ENCODE peak calls at places on chromosome 15, in nine cellular contexts. Z, U, F, N, P, B, K, Q and D are unnamed samples.

GRCh38 chr15:31273258-31273941 is 53.2 kb upstream of the KLF13 start:
- DNase-seq in N (no peak), K (no peak), U (no peak), P (no peak), Q (no peak), Z (no peak), F (peak), B (no peak), D (peak)

GRCh38 chr15:36696191-36696590 is 116.8 kb downstream of the CDIN1 start:
- DNase-seq in Z (no peak), U (no peak), N (no peak), Q (no peak), P (no peak), K (no peak), F (no peak), B (no peak), D (no peak)

GRCh38 chr15:61195116-61196002 is 33.7 kb downstream of the RORA start:
- DNase-seq in U (peak), K (peak), Z (no peak), P (peak), B (peak), F (no peak), Q (no peak), N (no peak), D (no peak)

GRCh38 chr15:74027688-74028087 is 33.2 kb downstream of the PML start:
- DNase-seq in B (no peak), K (no peak), P (no peak), Z (no peak), N (no peak), Q (no peak), F (no peak), U (no peak), D (no peak)

GRCh38 chr15:81239190-81239589 is 42.5 kb downstream of the IL16 start:
- DNase-seq in Z (no peak), F (no peak), B (no peak), Q (no peak), N (no peak), K (no peak), U (peak), P (no peak), D (no peak)

GRCh38 chr15:95025924-95026728 is 794.8 kb downstream of the MCTP2 start:
- DNase-seq in F (no peak), N (no peak), U (peak), Q (no peak), P (peak), B (peak), K (peak), Z (no peak), D (peak)

GRCh38 chr15:38035701-38036100 is 101.3 kb downstream of the TMCO5A start:
- DNase-seq in Q (no peak), P (no peak), Z (no peak), U (peak), B (no peak), F (no peak), K (no peak), N (no peak), D (no peak)

GRCh38 chr15:31116423-31117030 is 15.0 kb upstream of the TRPM1 start:
- DNase-seq in Q (no peak), U (no peak), N (no peak), Z (no peak), P (no peak), K (no peak), F (no peak), B (no peak), D (no peak)

GRCh38 chr15:31463521-31464102 is 137.0 kb downstream of the KLF13 start:
- DNase-seq in K (no peak), Z (no peak), P (no peak), B (no peak), Q (no peak), U (no peak), N (no peak), F (no peak), D (no peak)

GRCh38 chr15:77160562-77161481 is 89.9 kb upstream of the TSPAN3 start:
- DNase-seq in U (no peak), N (no peak), K (no peak), P (no peak), B (peak), F (no peak), Z (no peak), Q (no peak), D (no peak)

GRCh38 chr15:66655997-66656396 is 46.0 kb upstream of the SMAD6 start:
- DNase-seq in P (no peak), Q (no peak), N (no peak), F (no peak), Z (no peak), U (no peak), B (no peak), K (no peak), D (no peak)

GRCh38 chr15:50358805-50359204 is 3.8 kb upstream of the GABPB1 start:
- DNase-seq in U (peak), Q (no peak), K (peak), P (peak), B (peak), F (no peak), Z (no peak), N (no peak), D (no peak)

GRCh38 chr15:77606142-77607034 is 26.3 kb downstream of the LINGO1 start:
- DNase-seq in Q (no peak), P (no peak), K (no peak), N (no peak), U (no peak), B (no peak), Z (no peak), F (no peak), D (no peak)

GRCh38 chr15:89539027-89539426 is 36.2 kb upstream of the TICRR start:
- DNase-seq in Z (no peak), U (no peak), K (no peak), N (no peak), B (no peak), F (no peak), Q (no peak), P (no peak), D (no peak)

GRCh38 chr15:68809517-68809916 is 11.2 kb downstream of the ANP32A start:
- DNase-seq in F (no peak), Q (no peak), P (no peak), U (no peak), Z (no peak), K (no peak), B (no peak), N (no peak), D (no peak)

GRCh38 chr15:90986790-90987507 is 7.4 kb downstream of the PRC1 start:
- DNase-seq in K (no peak), U (no peak), F (no peak), B (no peak), Q (no peak), P (no peak), Z (no peak), N (no peak), D (no peak)

GRCh38 chr15:49155110-49155833 is at the start of gene COPS2:
- DNase-seq in P (peak), F (peak), N (peak), Z (peak), B (peak), U (peak), Q (peak), K (peak), D (peak)

GRCh38 chr15:52417957-52418356 is 110.7 kb downstream of the MYO5A start:
- DNase-seq in K (no peak), U (no peak), P (no peak), Z (no peak), Q (no peak), F (no peak), B (no peak), N (no peak), D (no peak)

GRCh38 chr15:69908518-69909420 is 188.9 kb downstream of the TLE3 start:
- DNase-seq in K (no peak), N (no peak), P (peak), B (no peak), Z (no peak), Q (no peak), F (no peak), U (no peak), D (no peak)